ENCODE peak calls at places on chromosome 4, in seven cellular contexts. Z, H, M, T, F, X and K are unnamed samples.

GRCh38 chr4:52005610-52006273 is 14.4 kb downstream of the LRRC66 start:
- DNase-seq in Z (no peak), H (no peak), M (no peak), T (no peak), F (no peak), X (no peak), K (no peak)

GRCh38 chr4:57424231-57424897 is 314.2 kb upstream of the IGFBP7 start:
- DNase-seq in Z (no peak), H (no peak), M (no peak), T (no peak), F (no peak), X (no peak), K (no peak)

GRCh38 chr4:183729430-183730328 is 70.6 kb downstream of the TRAPPC11 start:
- DNase-seq in Z (no peak), H (no peak), M (no peak), T (no peak), F (no peak), X (no peak), K (no peak)

GRCh38 chr4:185656467-185656890 is 121.2 kb upstream of the PDLIM3 start:
- DNase-seq in Z (no peak), H (peak; percentile 90), M (no peak), T (no peak), F (no peak), X (no peak), K (peak; percentile 52)

GRCh38 chr4:80265571-80266266 is 745 bp upstream of the FGF5 start:
- DNase-seq in Z (no peak), H (no peak), M (peak; percentile 58), T (no peak), F (no peak), X (no peak), K (no peak)

GRCh38 chr4:145481164-145481941 is at the start of gene SMAD1:
- DNase-seq in Z (peak; percentile 57), H (peak; percentile 90), M (peak; percentile 83), T (peak; percentile 87), F (peak; percentile 93), X (peak; percentile 63), K (peak; percentile 92)

GRCh38 chr4:74038161-74039064 is at the start of gene CXCL3:
- DNase-seq in Z (no peak), H (peak; percentile 79), M (peak; percentile 84), T (peak; percentile 86), F (peak; percentile 86), X (peak; percentile 35), K (peak; percentile 89)

GRCh38 chr4:7059673-7060072 is 8.2 kb downstream of the GRPEL1 start:
- DNase-seq in Z (no peak), H (peak; percentile 32), M (no peak), T (no peak), F (no peak), X (no peak), K (no peak)

GRCh38 chr4:187972135-187972534 is 23.4 kb upstream of the ZFP42 start:
- DNase-seq in Z (no peak), H (no peak), M (no peak), T (no peak), F (no peak), X (no peak), K (no peak)

GRCh38 chr4:38266616-38267015 is 306.4 kb downstream of the PTTG2 start:
- DNase-seq in Z (peak; percentile 35), H (no peak), M (no peak), T (no peak), F (no peak), X (no peak), K (no peak)

GRCh38 chr4:26131053-26131452 is 189.8 kb upstream of the RBPJ start:
- DNase-seq in Z (no peak), H (no peak), M (no peak), T (no peak), F (no peak), X (no peak), K (no peak)

GRCh38 chr4:32858971-32859370 is 2138.8 kb downstream of the PCDH7 start:
- DNase-seq in Z (peak; percentile 56), H (no peak), M (no peak), T (no peak), F (no peak), X (no peak), K (no peak)

GRCh38 chr4:6716018-6716911 is at the start of gene BLOC1S4:
- DNase-seq in Z (peak; percentile 81), H (peak; percentile 94), M (peak; percentile 86), T (peak; percentile 96), F (peak; percentile 91), X (peak; percentile 73), K (peak; percentile 94)

GRCh38 chr4:149521611-149522010 is 294.0 kb downstream of the IQCM start:
- DNase-seq in Z (peak; percentile 10), H (no peak), M (no peak), T (no peak), F (no peak), X (no peak), K (peak; percentile 19)

GRCh38 chr4:113682730-113683129 is 78.8 kb downstream of the CAMK2D start:
- DNase-seq in Z (no peak), H (no peak), M (no peak), T (no peak), F (no peak), X (no peak), K (no peak)

GRCh38 chr4:28146191-28146590 is 1285.5 kb downstream of the STIM2 start:
- DNase-seq in Z (no peak), H (no peak), M (no peak), T (no peak), F (no peak), X (no peak), K (no peak)

GRCh38 chr4:62324215-62324614 is 1124.1 kb downstream of the ADGRL3 start:
- DNase-seq in Z (no peak), H (no peak), M (no peak), T (no peak), F (no peak), X (no peak), K (peak; percentile 51)

GRCh38 chr4:7425171-7425570 is 9.6 kb downstream of the PSAPL1 start:
- DNase-seq in Z (no peak), H (peak; percentile 40), M (peak; percentile 24), T (peak; percentile 64), F (no peak), X (no peak), K (no peak)

GRCh38 chr4:55876387-55876786 is 22.9 kb downstream of the EXOC1 start:
- DNase-seq in Z (no peak), H (no peak), M (no peak), T (no peak), F (no peak), X (no peak), K (no peak)

GRCh38 chr4:56048621-56049427 is 100.1 kb downstream of the CEP135 start:
- DNase-seq in Z (peak; percentile 29), H (peak; percentile 65), M (no peak), T (peak; percentile 83), F (peak; percentile 59), X (no peak), K (peak; percentile 79)

GRCh38 chr4:3073158-3074077 is 920 bp downstream of the HTT-AS start:
- DNase-seq in Z (no peak), H (peak; percentile 74), M (peak; percentile 76), T (no peak), F (peak; percentile 71), X (no peak), K (no peak)

GRCh38 chr4:106301393-106302084 is 14.5 kb downstream of the TBCK start:
- DNase-seq in Z (no peak), H (no peak), M (no peak), T (no peak), F (no peak), X (no peak), K (no peak)
- H3K27ac ChIP-seq in Z (no peak overlapping the region), H (no peak overlapping the region), M (no peak overlapping the region), T (no peak overlapping the region), F (no peak overlapping the region), X (no peak overlapping the region), K (no peak overlapping the region)

DNA sequence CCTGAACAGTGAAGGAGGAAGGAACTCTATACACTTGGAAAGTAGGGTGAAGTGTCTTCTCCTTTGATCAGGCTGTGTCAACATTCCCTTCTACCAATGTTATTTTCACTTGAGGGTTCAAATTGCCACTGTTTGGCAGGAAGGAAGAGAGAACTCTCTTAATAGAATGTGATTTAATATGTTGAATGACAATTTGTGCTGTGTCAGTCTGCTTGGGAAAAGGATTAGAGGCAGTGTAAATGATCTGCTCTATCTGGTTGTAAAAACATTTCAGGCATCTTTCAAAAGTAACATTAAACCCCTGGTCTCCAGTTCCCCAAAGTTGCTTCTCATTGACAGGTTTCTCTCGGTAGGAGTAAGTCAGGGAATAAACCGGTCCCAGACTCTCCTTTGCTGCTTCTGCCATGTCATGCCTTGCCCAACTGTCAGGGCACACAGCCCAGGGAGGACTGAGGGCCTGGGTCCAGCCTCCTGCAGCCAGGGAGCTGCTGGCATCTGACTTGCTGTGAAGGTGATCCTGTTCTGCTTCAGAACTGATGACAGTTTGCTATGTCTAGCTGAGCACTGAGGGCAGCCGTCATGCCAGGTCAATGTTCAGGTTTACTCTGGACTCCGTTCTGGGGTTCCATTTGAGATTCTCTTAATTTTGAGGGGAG is 312.2 kb downstream of the ARHGAP10 start:
- DNase-seq in Z (no peak), H (peak; percentile 81), M (no peak), T (no peak), F (peak; percentile 87), X (no peak), K (peak; percentile 89)
- TF ChIP-seq POLR2A in Z (no peak), H (no peak), M (no peak), T (no peak), F (no peak), X (no peak), K (no peak)

GRCh38 chr4:17614416-17615299 is at the start of gene MED28:
- DNase-seq in Z (peak; percentile 87), H (peak; percentile 99), M (peak; percentile 99), T (peak; percentile 98), F (peak; percentile 97), X (peak; percentile 94), K (peak; percentile 97)

GRCh38 chr4:17618926-17619325 is 4.5 kb downstream of the MED28 start:
- DNase-seq in Z (no peak), H (no peak), M (no peak), T (no peak), F (no peak), X (no peak), K (no peak)

GRCh38 chr4:17619416-17620105 is 5.1 kb downstream of the MED28 start:
- DNase-seq in Z (no peak), H (no peak), M (no peak), T (no peak), F (no peak), X (no peak), K (no peak)

GRCh38 chr4:17613761-17614415 is 553 bp upstream of the MED28 start:
- DNase-seq in Z (no peak), H (peak; percentile 76), M (no peak), T (peak; percentile 80), F (no peak), X (no peak), K (no peak)

GRCh38 chr4:17616283-17616682 is 1.8 kb downstream of the MED28 start:
- DNase-seq in Z (no peak), H (no peak), M (no peak), T (no peak), F (no peak), X (no peak), K (no peak)
- H3K4me3 ChIP-seq in Z (no peak overlapping the region), H (no peak overlapping the region), M (peak overlapping the region; percentile 61), T (peak overlapping the region; percentile 80), F (no peak overlapping the region), X (peak overlapping the region; percentile 2), K (peak overlapping the region; percentile 90)

GRCh38 chr4:180770265-180770664 is 1472.9 kb upstream of the TENM3 start:
- DNase-seq in Z (no peak), H (no peak), M (no peak), T (no peak), F (no peak), X (no peak), K (no peak)
- H3K27ac ChIP-seq in Z (no peak overlapping the region), H (no peak overlapping the region), M (no peak overlapping the region), T (no peak overlapping the region), F (no peak overlapping the region), X (no peak overlapping the region), K (no peak overlapping the region)

GRCh38 chr4:169184236-169184635 is 86.5 kb downstream of the SH3RF1 start:
- DNase-seq in Z (no peak), H (no peak), M (no peak), T (no peak), F (no peak), X (no peak), K (no peak)
- TF ChIP-seq POLR2A in Z (no peak), H (no peak), M (no peak), T (no peak), F (no peak), X (no peak), K (no peak)